ENCODE peak calls at places on chromosomes 5 and 9, in seven cellular contexts. F is PC-9, O is fibroblast of villous mesenchyme, L is A549, J is tibial nerve, B is IMR-90, P is fibroblast of the aortic adventitia. Y is an unnamed sample.

GRCh38 chr9:33924978-33925797 is 108.2 kb downstream of the UBE2R2 start:
- DNase-seq in F (no peak), O (peak), L (peak), J (peak), B (peak), P (peak), Y (peak)

GRCh38 chr5:151707566-151707965 is 20.9 kb upstream of the SPARC start:
- DNase-seq in F (no peak), O (peak), L (no peak), J (no peak), B (no peak), P (no peak), Y (no peak)

GRCh38 chr5:5188377-5189020 is 48.4 kb downstream of the ADAMTS16 start:
- DNase-seq in F (no peak), O (no peak), L (no peak), J (no peak), B (no peak), P (no peak), Y (no peak)

GRCh38 chr9:19464764-19465570 is 56.2 kb downstream of the ACER2 start:
- DNase-seq in F (peak), O (peak), L (peak), J (peak), B (peak), P (peak), Y (peak)

GRCh38 chr9:93555370-93555769 is 21.0 kb upstream of the PHF2 start:
- DNase-seq in F (no peak), O (no peak), L (no peak), J (no peak), B (no peak), P (no peak), Y (no peak)

GRCh38 chr5:155883966-155884555 is 442.9 kb upstream of the SGCD start:
- DNase-seq in F (no peak), O (no peak), L (no peak), J (no peak), B (peak), P (no peak), Y (no peak)

GRCh38 chr5:135857630-135858311 is 23.3 kb downstream of the SLC25A48 start:
- DNase-seq in F (no peak), O (no peak), L (no peak), J (no peak), B (no peak), P (no peak), Y (no peak)

GRCh38 chr5:40165789-40166728 is 513.7 kb upstream of the PTGER4 start:
- DNase-seq in F (no peak), O (peak), L (no peak), J (no peak), B (peak), P (peak), Y (peak)

GRCh38 chr9:94300470-94301301 is 27.8 kb downstream of the NUTM2F start:
- DNase-seq in F (no peak), O (no peak), L (no peak), J (no peak), B (no peak), P (no peak), Y (no peak)

GRCh38 chr5:93845376-93845775 is 104.0 kb upstream of the POU5F2 start:
- DNase-seq in F (no peak), O (no peak), L (no peak), J (no peak), B (no peak), P (no peak), Y (no peak)

GRCh38 chr9:132986586-132986985 is 8.1 kb downstream of the GFI1B start:
- DNase-seq in F (no peak), O (no peak), L (no peak), J (no peak), B (no peak), P (peak), Y (no peak)

GRCh38 chr5:27494845-27495244 is 456.5 kb upstream of the CDH9 start:
- DNase-seq in F (no peak), O (no peak), L (no peak), J (no peak), B (no peak), P (no peak), Y (no peak)

GRCh38 chr5:133829786-133830185 is 138.6 kb downstream of the C5orf15 start:
- DNase-seq in F (no peak), O (no peak), L (no peak), J (no peak), B (no peak), P (no peak), Y (no peak)

GRCh38 chr5:170307575-170308465 is 10.2 kb upstream of the LCP2 start:
- DNase-seq in F (peak), O (peak), L (peak), J (peak), B (peak), P (peak), Y (peak)

GRCh38 chr9:69385474-69386091 is 60.6 kb downstream of the ENTREP1 start:
- DNase-seq in F (peak), O (no peak), L (no peak), J (no peak), B (no peak), P (no peak), Y (no peak)

GRCh38 chr9:24545285-24545684 is 412 bp downstream of the IZUMO3 start:
- DNase-seq in F (no peak), O (no peak), L (no peak), J (no peak), B (no peak), P (no peak), Y (no peak)

GRCh38 chr5:123088031-123088805 is 823 bp upstream of the PRDM6 start:
- DNase-seq in F (no peak), O (no peak), L (no peak), J (no peak), B (no peak), P (no peak), Y (no peak)

GRCh38 chr5:141876628-141877477 is 1.4 kb downstream of the PCDH1 start:
- DNase-seq in F (peak), O (no peak), L (no peak), J (no peak), B (no peak), P (no peak), Y (no peak)

GRCh38 chr5:89769975-89770374 is 639.6 kb downstream of the CETN3 start:
- DNase-seq in F (no peak), O (peak), L (no peak), J (no peak), B (peak), P (peak), Y (peak)

GRCh38 chr5:134937547-134937946 is 30.2 kb upstream of the CATSPER3 start:
- DNase-seq in F (no peak), O (peak), L (no peak), J (no peak), B (no peak), P (no peak), Y (no peak)

GRCh38 chr9:976805-977360 is 428 bp downstream of the DMRT3 start:
- DNase-seq in F (no peak), O (no peak), L (peak), J (no peak), B (no peak), P (no peak), Y (no peak)

GRCh38 chr9:456365-456764 is 241.7 kb downstream of the DOCK8 start:
- DNase-seq in F (peak), O (peak), L (no peak), J (no peak), B (no peak), P (no peak), Y (no peak)

GRCh38 chr5:41399840-41400239 is 110.6 kb downstream of the PLCXD3 start:
- DNase-seq in F (no peak), O (no peak), L (no peak), J (no peak), B (no peak), P (no peak), Y (no peak)

GRCh38 chr9:100020121-100020780 is 78.5 kb downstream of the ERP44 start:
- DNase-seq in F (no peak), O (no peak), L (no peak), J (no peak), B (peak), P (peak), Y (peak)

GRCh38 chr9:137611623-137612609 is 6.4 kb downstream of the ARRDC1 start:
- DNase-seq in F (peak), O (peak), L (peak), J (no peak), B (peak), P (peak), Y (peak)

GRCh38 chr5:42751044-42751443 is 5.6 kb upstream of the CCDC152 start:
- DNase-seq in F (no peak), O (no peak), L (no peak), J (no peak), B (no peak), P (no peak), Y (no peak)

GRCh38 chr9:97480749-97481148 is 20.7 kb upstream of the TMOD1 start:
- DNase-seq in F (no peak), O (peak), L (no peak), J (no peak), B (peak), P (no peak), Y (no peak)

GRCh38 chr5:52987711-52988329 is 1.3 kb upstream of the ITGA2 start:
- DNase-seq in F (peak), O (no peak), L (peak), J (no peak), B (peak), P (peak), Y (peak)

GRCh38 chr5:176844706-176845391 is 34.5 kb downstream of the UNC5A start:
- DNase-seq in F (peak), O (no peak), L (no peak), J (no peak), B (peak), P (no peak), Y (peak)

GRCh38 chr5:158563774-158564390 is 535.8 kb downstream of the EBF1 start:
- DNase-seq in F (no peak), O (no peak), L (no peak), J (no peak), B (no peak), P (peak), Y (no peak)

GRCh38 chr9:108671156-108671555 is 184.6 kb downstream of the ACTL7B start:
- DNase-seq in F (no peak), O (peak), L (peak), J (no peak), B (peak), P (peak), Y (peak)

GRCh38 chr5:7754997-7755596 is 95.8 kb downstream of the CFAP90 start:
- DNase-seq in F (peak), O (peak), L (peak), J (no peak), B (peak), P (peak), Y (peak)

GRCh38 chr9:114250235-114250568 is 72.7 kb upstream of the ORM1 start:
- DNase-seq in F (no peak), O (peak), L (no peak), J (peak), B (peak), P (peak), Y (peak)

GRCh38 chr5:66315784-66316183 is 171.7 kb downstream of the SREK1 start:
- DNase-seq in F (no peak), O (no peak), L (no peak), J (no peak), B (no peak), P (no peak), Y (no peak)
- TF ChIP-seq CTCF in F (no peak), O (no peak), L (no peak), J (no peak), B (no peak), P (no peak), Y (no peak)

DNA sequence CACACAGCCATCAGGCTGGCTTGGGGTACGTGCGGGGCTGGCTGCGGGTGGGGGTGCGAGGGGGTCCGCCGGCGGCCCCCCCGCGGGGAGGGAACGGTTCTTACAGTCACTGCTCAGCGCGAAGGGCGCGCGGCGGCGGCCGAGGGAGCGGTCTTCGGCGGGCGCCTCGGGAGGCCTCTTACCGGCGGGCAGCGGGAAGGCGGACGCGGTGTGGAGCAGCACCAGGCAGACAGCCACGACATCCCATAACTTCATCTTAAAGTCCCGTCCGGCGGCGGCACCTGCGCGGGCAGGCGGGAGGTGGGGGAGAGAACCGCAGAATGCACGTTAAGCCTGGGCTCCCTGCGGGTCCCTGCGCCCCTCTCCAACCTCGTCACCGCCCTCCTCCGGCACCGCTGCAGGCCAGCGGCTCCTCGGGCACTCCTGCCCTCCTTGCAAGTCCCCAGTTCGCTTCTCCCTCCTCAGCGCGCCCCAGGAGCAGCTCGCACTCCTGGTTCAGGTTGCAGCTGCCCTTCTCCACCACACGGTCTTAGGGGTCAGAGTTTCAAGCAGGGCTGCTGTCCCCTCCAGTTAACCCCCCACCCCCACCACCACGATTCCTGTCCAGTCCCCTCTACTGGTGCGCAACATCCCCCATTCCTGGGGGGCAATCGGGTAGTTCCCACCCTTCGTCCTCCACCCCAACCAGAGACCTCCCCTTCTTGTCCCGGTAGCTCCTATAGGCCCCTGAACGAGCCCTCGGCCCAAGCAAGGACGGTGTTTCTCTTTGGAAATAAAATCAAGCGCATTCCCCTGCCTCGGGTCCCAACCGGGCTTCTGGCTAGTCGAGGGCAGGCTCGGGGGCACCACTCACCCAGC is 5.1 kb downstream of the GDNF start:
- DNase-seq in F (no peak), O (no peak), L (no peak), J (no peak), B (no peak), P (no peak), Y (no peak)
- H3K4me3 ChIP-seq in F (no peak), O (peak), L (no peak), J (peak), B (no peak), P (peak), Y (no peak)

GRCh38 chr9:135819905-135820304 is 87.4 kb downstream of the CAMSAP1 start:
- DNase-seq in F (no peak), O (no peak), L (no peak), J (no peak), B (no peak), P (no peak), Y (no peak)
- TF ChIP-seq CTCF in F (no peak), O (no peak), L (no peak), J (no peak), B (no peak), P (no peak), Y (no peak)

GRCh38 chr9:95460627-95461164 is 56.1 kb downstream of the PTCH1 start:
- DNase-seq in F (no peak), O (no peak), L (no peak), J (no peak), B (no peak), P (no peak), Y (no peak)

GRCh38 chr9:95463145-95464060 is 53.4 kb downstream of the PTCH1 start:
- DNase-seq in F (no peak), O (peak), L (no peak), J (no peak), B (no peak), P (no peak), Y (no peak)

GRCh38 chr9:95459867-95460626 is 56.7 kb downstream of the PTCH1 start:
- DNase-seq in F (no peak), O (peak), L (no peak), J (no peak), B (peak), P (no peak), Y (no peak)

GRCh38 chr9:95462419-95463121 is 54.2 kb downstream of the PTCH1 start:
- DNase-seq in F (no peak), O (peak), L (no peak), J (peak), B (peak), P (peak), Y (peak)

DNA sequence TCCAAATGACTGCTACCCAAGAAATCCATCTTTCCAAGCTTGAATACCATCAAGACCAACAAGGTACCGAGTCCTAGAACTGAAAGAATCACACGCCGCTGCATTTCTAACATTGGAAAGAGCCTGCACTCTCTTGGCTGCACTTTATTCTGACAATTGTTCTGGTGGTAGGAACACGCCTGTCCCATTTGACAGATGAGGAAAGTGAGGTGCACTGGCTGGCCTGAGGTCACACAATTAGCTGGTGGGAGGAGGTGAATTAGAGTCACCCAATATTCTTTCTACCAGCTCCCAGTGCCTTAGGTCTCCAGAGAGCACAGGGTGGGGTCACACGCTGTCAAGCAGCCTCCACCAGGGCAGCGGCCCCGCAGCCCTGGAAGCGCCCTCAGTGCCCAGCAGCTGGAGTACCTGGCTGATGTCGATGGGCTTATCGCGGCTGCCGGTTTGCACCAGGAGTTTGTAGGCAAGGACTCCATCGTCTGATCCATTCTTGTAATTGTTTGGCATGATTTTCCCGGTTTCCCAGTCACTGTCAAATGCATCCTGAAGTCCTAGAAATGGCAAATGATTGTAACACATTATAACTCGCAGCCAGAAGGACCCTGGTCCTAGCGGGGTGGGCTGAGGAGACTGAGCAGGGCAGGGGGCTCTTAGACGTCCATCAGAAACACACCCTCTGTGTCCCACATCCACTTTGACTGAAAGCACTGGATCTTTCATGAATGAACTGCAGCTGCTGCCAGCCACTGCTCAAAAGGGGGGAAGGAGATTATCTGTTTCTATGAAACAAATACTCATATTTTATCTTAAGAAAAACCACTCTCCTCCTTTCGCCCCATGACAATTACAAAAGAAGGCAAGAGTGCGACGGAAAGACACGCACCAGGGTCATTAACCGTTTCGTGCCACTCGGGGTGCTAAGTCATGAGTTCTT is 55.1 kb downstream of the PTCH1 start:
- DNase-seq in F (no peak), O (no peak), L (no peak), J (no peak), B (no peak), P (no peak), Y (no peak)
- H3K4me3 ChIP-seq in F (no peak), O (peak), L (no peak), J (no peak), B (no peak), P (no peak), Y (no peak)

DNA sequence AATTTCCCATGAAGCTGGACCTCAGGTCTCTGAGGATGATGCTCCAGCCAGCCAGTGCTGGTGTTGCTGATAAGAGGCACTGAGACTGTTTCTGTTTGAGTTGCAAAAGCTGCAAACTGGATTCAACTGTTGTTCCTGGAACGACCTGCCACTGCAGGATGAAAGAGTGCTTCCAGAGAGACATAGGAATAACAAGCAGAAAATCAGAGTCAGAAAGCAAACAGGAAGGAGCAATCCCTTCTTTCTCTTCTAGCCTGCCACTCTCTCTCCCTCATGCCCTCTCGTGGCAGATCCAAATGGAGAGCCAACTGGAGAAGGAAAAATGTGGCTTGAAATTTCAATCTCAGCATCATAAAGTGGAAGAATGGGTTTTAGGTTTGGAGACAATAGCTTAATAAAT is 110.4 kb downstream of the STARD4 start:
- DNase-seq in F (no peak), O (no peak), L (no peak), J (no peak), B (no peak), P (peak), Y (no peak)
- TF ChIP-seq CTCF in F (no peak), O (peak), L (no peak), J (no peak), B (peak), P (peak), Y (no peak)

GRCh38 chr5:68392608-68393007 is 177.1 kb downstream of the PIK3R1 start:
- DNase-seq in F (no peak), O (no peak), L (no peak), J (no peak), B (no peak), P (no peak), Y (no peak)
- H3K4me3 ChIP-seq in F (no peak), O (no peak), L (no peak), J (no peak), B (no peak), P (no peak), Y (no peak)

Y was measured in fibroblast of pulmonary artery.